ENCODE peak calls at places on chromosomes 11 and 22, in eight cellular contexts. M, V, E, O, X, I, T and G are unnamed samples.

GRCh38 chr11:544817-545166 is 7.5 kb downstream of the LRRC56 start:
- DNase-seq in M (no peak), V (no peak), E (no peak), O (no peak), X (peak; percentile 68), I (no peak), T (no peak), G (no peak)

GRCh38 chr11:117927926-117928325 is 1.3 kb downstream of the TMPRSS13 start:
- DNase-seq in M (no peak), V (no peak), E (no peak), O (no peak), X (no peak), I (no peak), T (no peak), G (peak; percentile 17)

GRCh38 chr11:8248786-8249185 is 14.9 kb downstream of the LMO1 start:
- DNase-seq in M (no peak), V (no peak), E (no peak), O (no peak), X (no peak), I (no peak), T (no peak), G (no peak)

GRCh38 chr11:65554057-65554818 is 3.9 kb downstream of the LTBP3 start:
- DNase-seq in M (no peak), V (no peak), E (no peak), O (no peak), X (peak; percentile 55), I (no peak), T (no peak), G (no peak)

GRCh38 chr11:113528982-113529381 is 53.8 kb upstream of the DRD2 start:
- DNase-seq in M (no peak), V (no peak), E (peak; percentile 6), O (no peak), X (no peak), I (no peak), T (no peak), G (no peak)

GRCh38 chr11:14620027-14620511 is 23.5 kb upstream of the PDE3B start:
- DNase-seq in M (no peak), V (no peak), E (peak; percentile 13), O (peak; percentile 92), X (no peak), I (no peak), T (peak; percentile 36), G (no peak)

GRCh38 chr22:38313384-38313955 is 3.8 kb downstream of the CSNK1E start:
- DNase-seq in M (peak; percentile 41), V (no peak), E (peak; percentile 91), O (no peak), X (no peak), I (no peak), T (peak; percentile 97), G (no peak)

GRCh38 chr11:61162092-61162935 is 1.1 kb upstream of the VPS37C start:
- DNase-seq in M (peak; percentile 24), V (no peak), E (peak; percentile 40), O (no peak), X (no peak), I (peak; percentile 16), T (peak; percentile 34), G (no peak)

GRCh38 chr11:679271-680207 is 15.5 kb downstream of the DEAF1 start:
- DNase-seq in M (no peak), V (no peak), E (no peak), O (peak; percentile 71), X (no peak), I (no peak), T (no peak), G (no peak)

GRCh38 chr11:69483696-69484426 is 2.4 kb downstream of the LINC01488 start:
- DNase-seq in M (no peak), V (no peak), E (no peak), O (no peak), X (peak; percentile 36), I (no peak), T (no peak), G (no peak)

GRCh38 chr22:23102776-23103175 is 32.5 kb downstream of the GNAZ start:
- DNase-seq in M (no peak), V (no peak), E (no peak), O (no peak), X (no peak), I (no peak), T (no peak), G (no peak)

DNA sequence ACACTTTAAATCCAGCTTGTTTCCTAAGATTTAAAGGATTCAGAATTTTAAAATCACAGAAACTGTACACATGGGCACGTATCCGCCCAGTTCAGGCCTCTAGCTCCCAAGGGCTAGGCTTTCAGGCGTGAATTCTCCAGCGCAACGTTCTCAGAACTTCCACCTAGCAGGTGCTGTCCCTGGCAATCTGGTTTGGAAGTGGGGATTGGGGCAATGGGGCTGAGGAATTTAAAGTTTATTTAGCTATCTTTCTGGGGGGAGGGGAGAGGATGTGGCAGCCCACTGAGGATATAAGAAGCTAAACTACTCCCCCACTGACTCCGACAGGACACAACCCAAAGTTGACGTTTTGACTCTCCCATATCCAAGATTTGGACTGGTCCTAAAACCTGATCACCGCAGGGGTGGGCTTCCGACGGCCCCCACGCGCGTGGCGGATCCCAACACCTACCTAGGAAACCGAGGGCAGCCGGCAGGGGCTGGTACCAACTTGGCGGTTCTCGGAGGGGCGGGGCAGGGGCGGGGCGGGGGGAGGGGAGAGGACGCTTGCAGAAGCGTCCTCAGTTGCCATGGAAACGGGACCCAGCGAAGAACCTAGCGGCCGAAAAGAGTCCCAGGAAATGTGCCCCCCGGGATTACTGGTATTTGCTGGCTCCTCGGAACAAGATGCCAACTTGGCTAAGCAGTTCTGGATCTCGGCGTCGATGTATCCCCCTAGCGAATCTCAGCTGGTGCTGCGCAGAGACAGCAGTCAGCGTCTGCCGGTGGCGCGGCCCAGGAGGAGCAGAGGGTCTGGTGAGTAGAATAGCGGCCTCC is at the start of gene HOATZ:
- DNase-seq in M (no peak), V (no peak), E (no peak), O (no peak), X (peak; percentile 30), I (no peak), T (peak; percentile 49), G (no peak)
- H3K4me3 ChIP-seq in M (no peak within 1 kb of the TSS), V (no peak within 1 kb of the TSS), E (no peak within 1 kb of the TSS), O (no peak within 1 kb of the TSS), X (no peak within 1 kb of the TSS), I (no peak within 1 kb of the TSS), T (peak within 1 kb of the TSS; percentile 47), G (no peak within 1 kb of the TSS)

GRCh38 chr11:100687630-100688395 is 725 bp downstream of the ARHGAP42 start:
- DNase-seq in M (no peak), V (peak; percentile 24), E (peak; percentile 89), O (peak; percentile 66), X (no peak), I (no peak), T (peak; percentile 83), G (peak; percentile 43)

GRCh38 chr11:100686476-100686875 is 612 bp upstream of the ARHGAP42 start:
- DNase-seq in M (no peak), V (no peak), E (no peak), O (no peak), X (no peak), I (no peak), T (no peak), G (no peak)

GRCh38 chr11:100691886-100692285 is 4.8 kb downstream of the ARHGAP42 start:
- DNase-seq in M (no peak), V (no peak), E (no peak), O (no peak), X (no peak), I (no peak), T (no peak), G (no peak)

GRCh38 chr11:100687032-100687629 is at the start of gene ARHGAP42:
- DNase-seq in M (no peak), V (peak; percentile 41), E (peak; percentile 68), O (peak; percentile 85), X (peak; percentile 81), I (no peak), T (peak; percentile 64), G (peak; percentile 69)

GRCh38 chr11:100689141-100689540 is 2.1 kb downstream of the ARHGAP42 start:
- DNase-seq in M (no peak), V (no peak), E (peak; percentile 10), O (no peak), X (no peak), I (no peak), T (no peak), G (no peak)
- H3K4me3 ChIP-seq in M (no peak overlapping the region), V (no peak overlapping the region), E (peak overlapping the region; percentile 77), O (peak overlapping the region; percentile 4), X (no peak overlapping the region), I (no peak overlapping the region), T (peak overlapping the region; percentile 83), G (peak overlapping the region; percentile 43)

DNA sequence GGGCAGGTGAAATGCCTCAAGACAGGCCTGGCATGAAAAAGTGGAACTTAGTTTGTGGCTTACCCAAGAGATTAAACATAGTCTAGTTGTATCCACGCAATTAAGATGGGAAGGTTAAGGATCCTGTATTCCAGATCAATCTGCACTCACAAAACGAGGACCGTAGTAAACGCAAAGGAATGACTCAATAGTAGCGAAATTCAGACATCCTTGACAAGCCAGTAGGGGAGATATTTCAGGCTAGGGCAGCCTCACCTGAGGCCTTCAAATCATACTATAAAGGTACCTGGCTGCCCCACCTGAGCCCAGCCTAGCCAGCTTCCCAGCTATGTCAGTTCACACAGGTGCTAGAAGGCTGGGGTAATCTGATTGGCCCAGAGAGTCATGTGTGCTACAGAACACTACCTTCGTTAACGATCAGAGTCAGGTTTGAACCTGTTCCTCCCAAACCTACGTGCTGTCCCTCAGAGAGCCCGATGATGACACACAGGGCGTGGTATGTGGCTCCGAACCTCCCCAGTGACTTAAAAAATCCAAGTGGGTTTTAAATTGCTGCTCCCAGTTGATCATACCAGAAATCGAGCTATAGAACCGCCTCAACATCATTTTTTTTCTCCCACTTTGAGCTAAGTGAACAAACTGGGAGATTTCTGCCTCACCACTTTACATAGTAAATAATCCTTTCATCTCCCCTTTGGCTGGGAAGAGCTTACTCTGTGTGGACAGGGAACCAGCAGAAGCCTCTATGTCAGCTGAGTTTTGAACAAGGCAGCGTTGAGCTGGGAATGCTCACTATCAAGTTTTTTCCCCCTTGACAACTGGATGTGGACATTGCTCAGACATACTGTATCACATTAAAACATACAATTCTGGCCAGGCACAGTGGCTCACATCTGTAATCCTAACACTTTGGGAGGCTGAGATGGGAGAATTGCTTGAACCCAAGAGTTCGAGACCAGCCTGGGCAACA is 46.3 kb downstream of the AHNAK start:
- DNase-seq in M (no peak), V (no peak), E (no peak), O (no peak), X (no peak), I (no peak), T (no peak), G (no peak)
- H3K4me3 ChIP-seq in M (no peak overlapping the region), V (no peak overlapping the region), E (no peak overlapping the region), O (no peak overlapping the region), X (no peak overlapping the region), I (no peak overlapping the region), T (no peak overlapping the region), G (no peak overlapping the region)

GRCh38 chr22:50602338-50602700 is 1.7 kb downstream of the MAPK8IP2 start:
- DNase-seq in M (no peak), V (no peak), E (no peak), O (no peak), X (no peak), I (no peak), T (no peak), G (no peak)

GRCh38 chr22:50600967-50601668 is 525 bp downstream of the MAPK8IP2 start:
- DNase-seq in M (no peak), V (no peak), E (no peak), O (no peak), X (peak; percentile 82), I (no peak), T (no peak), G (peak; percentile 76)

GRCh38 chr22:50601669-50602337 is 1.2 kb downstream of the MAPK8IP2 start:
- DNase-seq in M (no peak), V (no peak), E (no peak), O (no peak), X (no peak), I (no peak), T (no peak), G (peak; percentile 54)

GRCh38 chr22:50600541-50600940 is at the start of gene MAPK8IP2:
- DNase-seq in M (no peak), V (no peak), E (no peak), O (no peak), X (peak; percentile 71), I (no peak), T (no peak), G (no peak)

GRCh38 chr22:50599816-50600454 is 658 bp upstream of the MAPK8IP2 start:
- DNase-seq in M (no peak), V (peak; percentile 80), E (peak; percentile 35), O (no peak), X (peak; percentile 89), I (peak; percentile 68), T (peak; percentile 62), G (no peak)
- H3K4me3 ChIP-seq in M (no peak overlapping the region), V (no peak overlapping the region), E (no peak overlapping the region), O (no peak overlapping the region), X (peak overlapping the region; percentile 39), I (no peak overlapping the region), T (no peak overlapping the region), G (peak overlapping the region; percentile 38)